ENCODE peak calls at places on chromosomes 16 and 17, in five cellular contexts. C is transverse colon, M is ascending aorta, J is GM23338, O is fibroblast of lung. W is an unnamed sample.

GRCh38 chr17:79842656-79843474 is 3.6 kb upstream of the CBX4 start:
- DNase-seq in C (peak), J (peak), O (peak), M (no peak), W (no peak)

GRCh38 chr17:45584092-45585036 is 93.8 kb upstream of the PLEKHM1 start:
- DNase-seq in O (peak), C (peak), J (peak), M (peak), W (peak)

GRCh38 chr17:80025140-80025539 is 10.5 kb downstream of the TBC1D16 start:
- DNase-seq in M (no peak), J (peak), O (no peak), C (peak), W (no peak)

GRCh38 chr16:18811925-18812324 is 10.6 kb upstream of the ARL6IP1 start:
- DNase-seq in C (no peak), O (no peak), M (no peak), J (no peak), W (no peak)

GRCh38 chr16:67017810-67018488 is 11.0 kb upstream of the CBFB start:
- DNase-seq in M (peak), O (peak), J (peak), C (peak), W (peak)

GRCh38 chr16:29757950-29758466 is 12.2 kb upstream of the C16orf54 start:
- DNase-seq in M (no peak), J (no peak), C (no peak), O (peak), W (no peak)

GRCh38 chr16:56289412-56289811 is 98.1 kb downstream of the GNAO1 start:
- DNase-seq in O (no peak), C (no peak), J (no peak), M (no peak), W (no peak)

GRCh38 chr17:32819035-32819434 is 57.9 kb downstream of the MYO1D start:
- DNase-seq in M (no peak), J (no peak), O (peak), C (no peak), W (no peak)

GRCh38 chr16:50584033-50584722 is 36.0 kb downstream of the NKD1 start:
- DNase-seq in C (no peak), J (no peak), O (no peak), M (no peak), W (no peak)

GRCh38 chr17:71983828-71984227 is 137.0 kb upstream of the SOX9 start:
- DNase-seq in M (no peak), J (no peak), O (no peak), C (no peak), W (no peak)

GRCh38 chr17:36592316-36592710 is 634 bp downstream of the DHRS11 start:
- DNase-seq in C (peak), J (peak), O (no peak), M (no peak), W (no peak)

GRCh38 chr17:15963670-15964110 is 18.8 kb downstream of the ADORA2B start:
- DNase-seq in J (no peak), M (no peak), O (peak), C (no peak), W (no peak)

GRCh38 chr17:8066841-8067775 is 20.4 kb downstream of the ALOX12B start:
- DNase-seq in J (peak), M (no peak), O (no peak), C (no peak), W (no peak)

GRCh38 chr16:65773319-65773874 is 593.1 kb upstream of the CDH5 start:
- DNase-seq in C (no peak), O (no peak), M (no peak), J (peak), W (no peak)

GRCh38 chr17:78316867-78317816 is 42.7 kb downstream of the SOCS3 start:
- DNase-seq in C (peak), M (no peak), J (peak), O (peak), W (no peak)

GRCh38 chr16:5900046-5900445 is 802.5 kb upstream of the EEF2KMT start:
- DNase-seq in J (no peak), M (no peak), C (no peak), O (no peak), W (no peak)

GRCh38 chr16:14418795-14419225 is 211.2 kb downstream of the PARN start:
- DNase-seq in C (no peak), J (no peak), O (no peak), M (peak), W (peak)

GRCh38 chr17:39104046-39104445 is 47.4 kb downstream of the PLXDC1 start:
- DNase-seq in M (no peak), O (peak), C (no peak), J (no peak), W (no peak)

GRCh38 chr17:77677637-77678036 is 280.9 kb upstream of the TNRC6C start:
- DNase-seq in C (no peak), J (no peak), O (no peak), M (no peak), W (no peak)

GRCh38 chr16:68369697-68370096 is 58.9 kb downstream of the PRMT7 start:
- DNase-seq in C (peak), M (no peak), O (no peak), J (no peak), W (no peak)

GRCh38 chr17:50087246-50087911 is 7.8 kb upstream of the PDK2 start:
- DNase-seq in O (peak), M (peak), J (peak), C (peak), W (no peak)

GRCh38 chr17:66647391-66647983 is 187.4 kb upstream of the CACNG5 start:
- DNase-seq in O (no peak), C (peak), M (no peak), J (no peak), W (no peak)

GRCh38 chr16:3171181-3171854 is 16.7 kb upstream of the OR1F1 start:
- DNase-seq in J (no peak), M (no peak), O (no peak), C (no peak), W (no peak)

GRCh38 chr16:70644763-70645597 is 1.4 kb upstream of the IL34 start:
- DNase-seq in O (no peak), J (peak), C (no peak), M (no peak), W (no peak)

GRCh38 chr16:70565053-70565452 is 41.4 kb downstream of the SF3B3 start:
- DNase-seq in O (no peak), C (no peak), M (no peak), J (no peak), W (no peak)

GRCh38 chr17:74520790-74521480 is 10.3 kb downstream of the CD300LB start:
- DNase-seq in M (no peak), C (no peak), J (no peak), O (no peak), W (peak)

GRCh38 chr17:3260600-3260999 is 37.6 kb downstream of the OR3A1 start:
- DNase-seq in J (no peak), O (no peak), M (no peak), C (no peak), W (no peak)

GRCh38 chr16:75579435-75579834 is 13.3 kb downstream of the GABARAPL2 start:
- DNase-seq in C (no peak), J (no peak), O (no peak), M (no peak), W (no peak)

GRCh38 chr16:12763517-12763916 is 40.2 kb downstream of the CPPED1 start:
- DNase-seq in O (no peak), C (no peak), M (no peak), J (no peak), W (peak)

GRCh38 chr16:35525979-35526590 is 2066.7 kb downstream of the TP53TG3F start:
- DNase-seq in O (no peak), J (no peak), M (no peak), C (no peak), W (no peak)

GRCh38 chr16:69848635-69849545 is 86.8 kb downstream of the WWP2 start:
- DNase-seq in O (peak), C (peak), M (peak), J (no peak), W (peak)

GRCh38 chr16:88700636-88701482 is 5.3 kb downstream of the RNF166 start:
- DNase-seq in J (no peak), M (peak), C (peak), O (peak), W (peak)

GRCh38 chr17:82767041-82767754 is 15.3 kb downstream of the TBCD start:
- DNase-seq in O (peak), J (peak), C (peak), M (no peak), W (no peak)

GRCh38 chr16:23949630-23950290 is 114.0 kb downstream of the PRKCB start:
- DNase-seq in J (no peak), O (no peak), C (peak), M (peak), W (peak)

GRCh38 chr17:66002807-66003206 is 189.1 kb downstream of the CEP112 start:
- DNase-seq in J (no peak), O (peak), M (no peak), C (no peak), W (no peak)

DNA sequence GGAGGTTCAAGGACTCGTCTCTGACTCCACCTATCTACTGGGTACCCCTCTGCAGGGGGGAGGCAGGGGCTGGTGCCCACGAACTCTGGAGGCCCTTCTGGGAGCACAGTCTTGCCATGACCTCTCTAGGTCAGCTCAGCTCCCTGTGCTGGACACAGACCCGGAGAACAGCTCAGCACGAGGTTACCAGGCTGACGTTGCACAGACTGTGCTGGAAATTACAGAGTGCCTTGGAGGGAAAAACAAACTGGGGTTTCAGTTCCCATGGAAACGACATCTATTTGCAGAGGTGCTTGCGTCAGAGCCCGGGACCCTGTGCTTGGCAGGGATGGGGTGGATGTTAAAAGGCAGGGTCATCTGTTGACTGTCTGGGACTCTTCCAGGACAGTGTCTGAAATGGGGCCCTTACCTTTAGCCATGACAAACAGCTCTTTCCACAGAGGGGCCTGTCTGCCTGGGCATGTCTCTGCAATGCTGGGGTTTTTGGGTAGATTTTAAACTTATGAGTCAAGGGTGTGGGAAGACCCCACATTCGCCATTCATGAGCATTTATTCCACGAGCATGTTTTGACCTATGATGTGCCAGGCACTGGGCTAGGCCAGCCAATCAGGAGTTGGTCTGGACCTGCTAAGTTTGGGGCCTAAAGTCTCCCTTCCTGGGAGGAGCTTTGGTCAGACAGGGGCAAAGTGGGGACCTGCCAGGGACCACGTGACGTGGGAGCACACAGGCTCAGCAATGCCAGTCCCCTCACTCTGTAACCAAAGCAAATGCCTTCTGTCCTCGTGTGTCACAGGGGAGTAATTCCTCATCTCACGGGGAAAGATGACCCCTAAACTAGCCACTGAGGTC is 22.5 kb downstream of the CCR7 start:
- DNase-seq in C (peak), J (no peak), M (peak), O (peak), W (peak)
- H3K27ac ChIP-seq in C (peak), J (no peak), M (peak), O (peak), W (peak)

GRCh38 chr16:62225675-62226074 is 189.4 kb upstream of the CDH8 start:
- DNase-seq in O (no peak), J (peak), C (peak), M (no peak), W (no peak)
- H3K4me3 ChIP-seq in O (no peak), J (no peak), C (no peak), M (no peak), W (peak)

GRCh38 chr17:14212401-14212800 is 24.3 kb downstream of the CDRT15 start:
- DNase-seq in O (no peak), C (no peak), M (no peak), J (no peak), W (no peak)

GRCh38 chr17:14209215-14209614 is 27.4 kb downstream of the CDRT15 start:
- DNase-seq in O (no peak), M (no peak), J (no peak), C (no peak), W (no peak)

GRCh38 chr17:14211246-14211645 is 25.4 kb downstream of the CDRT15 start:
- DNase-seq in C (no peak), O (no peak), J (no peak), M (no peak), W (no peak)

GRCh38 chr17:14214271-14214670 is 22.4 kb downstream of the CDRT15 start:
- DNase-seq in M (no peak), C (no peak), J (no peak), O (no peak), W (no peak)

GRCh38 chr17:14211778-14212177 is 24.9 kb downstream of the CDRT15 start:
- DNase-seq in J (peak), C (no peak), O (no peak), M (no peak), W (no peak)
- TF ChIP-seq CTCF in J (peak), C (no peak), O (peak), M (no peak), W (no peak)

DNA sequence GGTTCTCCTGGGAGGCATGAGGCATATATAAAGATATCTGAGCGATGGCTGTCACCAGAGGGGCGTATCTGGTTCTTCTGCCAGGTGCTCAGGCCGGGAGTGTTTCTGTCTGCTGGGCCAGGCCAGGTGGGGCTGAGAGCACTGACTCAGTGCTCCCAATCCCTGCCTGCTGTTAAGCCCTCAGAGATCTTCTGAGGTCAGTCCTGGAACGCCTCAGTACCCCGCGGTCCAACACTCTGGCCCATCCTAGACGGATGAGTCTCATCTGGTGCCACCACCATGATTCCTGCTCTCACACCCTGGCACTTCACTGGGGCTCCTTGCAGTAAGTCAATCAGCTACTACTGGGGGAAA is 7.5 kb upstream of the KIFC3 start:
- DNase-seq in J (no peak), M (no peak), O (no peak), C (no peak), W (no peak)
- H3K27ac ChIP-seq in J (no peak), M (no peak), O (no peak), C (peak), W (no peak)

GRCh38 chr16:86577314-86577971 is 906 bp upstream of the FOXL1 start:
- DNase-seq in C (no peak), J (peak), O (peak), M (peak), W (no peak)

GRCh38 chr16:86578056-86578455 is 293 bp upstream of the FOXL1 start:
- DNase-seq in J (no peak), M (no peak), O (peak), C (no peak), W (no peak)

GRCh38 chr16:86575754-86576557 is 2.4 kb upstream of the FOXL1 start:
- DNase-seq in M (peak), J (peak), O (peak), C (peak), W (peak)

GRCh38 chr16:86575095-86575685 is 3.2 kb upstream of the FOXL1 start:
- DNase-seq in C (no peak), J (no peak), O (no peak), M (no peak), W (no peak)

GRCh38 chr16:86576591-86577313 is 1.6 kb upstream of the FOXL1 start:
- DNase-seq in J (peak), C (no peak), O (peak), M (peak), W (no peak)
- H3K4me3 ChIP-seq in J (peak), C (peak), O (peak), M (peak), W (peak)

GRCh38 chr17:42772945-42773289 is 332 bp upstream of the VPS25 start:
- DNase-seq in M (no peak), J (no peak), O (no peak), C (no peak), W (no peak)

GRCh38 chr17:42778570-42778969 is 1.8 kb upstream of the WNK4 start:
- DNase-seq in C (no peak), J (no peak), M (no peak), O (no peak), W (no peak)

GRCh38 chr17:42775534-42776098 is 2.4 kb downstream of the VPS25 start:
- DNase-seq in O (no peak), M (no peak), J (no peak), C (no peak), W (no peak)

GRCh38 chr17:42774066-42774750 is 959 bp downstream of the VPS25 start:
- DNase-seq in J (no peak), M (no peak), O (no peak), C (no peak), W (no peak)

GRCh38 chr17:42773290-42774035 is at the start of gene VPS25:
- DNase-seq in C (peak), O (peak), M (peak), J (peak), W (no peak)
- TF ChIP-seq CTCF in C (peak), O (peak), M (no peak), J (peak), W (no peak)